ENCODE peak calls at places on chromosomes 5 and 9, in seven cellular contexts. G is IMR-90; Z is heart left ventricle; N is GDM1; P is stimulated activated naive CD4-positive, alpha-beta T cell; L is cerebellar cortex; T is activated CD4-positive, alpha-beta T cell treated with anti-CD3 and anti-CD28 coated beads, Interleukin-2, amount 50 U/mL, for 1 hour. H is an unnamed sample.

GRCh38 chr5:112388010-112388553 is 31.0 kb downstream of the EPB41L4A start:
- DNase-seq in G (no peak), Z (no peak), N (no peak), P (no peak), L (no peak), T (no peak), H (no peak)

GRCh38 chr5:17996002-17996401 is 361.7 kb downstream of the TAF11L14 start:
- DNase-seq in G (no peak), Z (no peak), N (no peak), P (no peak), L (no peak), T (no peak), H (no peak)

GRCh38 chr5:68273717-68274409 is 58.3 kb downstream of the PIK3R1 start:
- DNase-seq in G (no peak), Z (no peak), N (no peak), P (no peak), L (no peak), T (no peak), H (no peak)

GRCh38 chr9:132644251-132644650 is 25.5 kb downstream of the DDX31 start:
- DNase-seq in G (no peak), Z (no peak), N (peak; percentile 2), P (no peak), L (no peak), T (no peak), H (no peak)

GRCh38 chr5:50800410-50800809 is 134.0 kb downstream of the PARP8 start:
- DNase-seq in G (no peak), Z (no peak), N (no peak), P (no peak), L (no peak), T (no peak), H (no peak)

GRCh38 chr9:70049236-70049635 is 5.6 kb downstream of the MAMDC2 start:
- DNase-seq in G (peak; percentile 79), Z (no peak), N (no peak), P (no peak), L (peak; percentile 79), T (no peak), H (no peak)

GRCh38 chr5:38776494-38776893 is 69.3 kb upstream of the OSMR start:
- DNase-seq in G (no peak), Z (no peak), N (no peak), P (no peak), L (no peak), T (no peak), H (no peak)

GRCh38 chr5:134541736-134542376 is 16.4 kb downstream of the JADE2 start:
- DNase-seq in G (peak; percentile 64), Z (peak; percentile 77), N (no peak), P (no peak), L (no peak), T (no peak), H (no peak)

GRCh38 chr5:84568171-84568570 is 183.5 kb upstream of the EDIL3 start:
- DNase-seq in G (no peak), Z (no peak), N (no peak), P (no peak), L (no peak), T (no peak), H (no peak)

GRCh38 chr5:113608113-113608551 is 94.6 kb downstream of the YTHDC2 start:
- DNase-seq in G (peak; percentile 43), Z (no peak), N (no peak), P (no peak), L (no peak), T (no peak), H (no peak)

GRCh38 chr9:137077010-137077747 is at the start of gene UAP1L1:
- DNase-seq in G (peak; percentile 42), Z (peak; percentile 93), N (peak; percentile 11), P (peak; percentile 37), L (no peak), T (peak; percentile 31), H (peak; percentile 58)

GRCh38 chr9:97623946-97624345 is 9.2 kb downstream of the TSTD2 start:
- DNase-seq in G (no peak), Z (no peak), N (no peak), P (no peak), L (no peak), T (no peak), H (no peak)

GRCh38 chr9:72444436-72444835 is 77.0 kb upstream of the TMC1 start:
- DNase-seq in G (no peak), Z (no peak), N (no peak), P (no peak), L (no peak), T (no peak), H (no peak)

GRCh38 chr9:120344230-120344629 is 235.7 kb downstream of the CDK5RAP2 start:
- DNase-seq in G (peak; percentile 80), Z (no peak), N (no peak), P (no peak), L (no peak), T (no peak), H (no peak)

GRCh38 chr5:123806644-123807043 is 294.7 kb downstream of the CSNK1G3 start:
- DNase-seq in G (no peak), Z (no peak), N (no peak), P (no peak), L (no peak), T (no peak), H (no peak)

GRCh38 chr5:179765400-179765799 is 28.4 kb upstream of the LTC4S start:
- DNase-seq in G (peak; percentile 85), Z (peak; percentile 78), N (no peak), P (no peak), L (no peak), T (no peak), H (no peak)

GRCh38 chr5:132009706-132010405 is 1.6 kb downstream of the ACSL6 start:
- DNase-seq in G (no peak), Z (peak; percentile 39), N (no peak), P (no peak), L (peak; percentile 31), T (no peak), H (no peak)

GRCh38 chr5:175894805-175895204 is 23.4 kb downstream of the CPLX2 start:
- DNase-seq in G (no peak), Z (no peak), N (no peak), P (no peak), L (no peak), T (no peak), H (no peak)

GRCh38 chr9:8856686-8857329 is 1057.2 kb upstream of the DMAC1 start:
- DNase-seq in G (no peak), Z (no peak), N (no peak), P (no peak), L (peak; percentile 49), T (no peak), H (no peak)

GRCh38 chr9:87095961-87096360 is 148.7 kb upstream of the GAS1 start:
- DNase-seq in G (no peak), Z (no peak), N (no peak), P (no peak), L (no peak), T (no peak), H (no peak)

GRCh38 chr5:13735686-13736085 is 208.8 kb downstream of the DNAH5 start:
- DNase-seq in G (no peak), Z (no peak), N (no peak), P (no peak), L (no peak), T (no peak), H (no peak)

H was measured in activated B cell treated with CpG ODN at 0.5 μM for 24 hours.